ENCODE peak calls at places on chromosomes 5 and 9, in seven cellular contexts. B is GM23338, N is AG04450, C is nephron progenitor cell, W is fibroblast of lung, Y is pancreas, X is fibroblast of villous mesenchyme. F is an unnamed sample.

GRCh38 chr5:154878642-154879335 is 20.4 kb downstream of the CNOT8 start:
- DNase-seq in Y (no peak), W (peak), C (no peak), B (peak), X (no peak), N (no peak), F (peak)

GRCh38 chr5:157740211-157740610 is 3.3 kb upstream of the LSM11 start:
- DNase-seq in X (peak), W (no peak), N (no peak), B (peak), Y (no peak), C (peak), F (peak)

GRCh38 chr5:57486206-57486605 is 3.6 kb upstream of the ACTBL2 start:
- DNase-seq in C (no peak), Y (no peak), N (no peak), X (peak), W (no peak), B (no peak), F (no peak)

GRCh38 chr9:86354048-86354881 is at the start of gene TUT7:
- DNase-seq in X (peak), N (peak), B (peak), W (peak), Y (peak), C (peak), F (peak)

GRCh38 chr5:139565411-139566305 is 4.5 kb downstream of the UBE2D2 start:
- DNase-seq in Y (no peak), B (no peak), N (no peak), W (no peak), C (no peak), X (peak), F (peak)

GRCh38 chr5:165457854-165458481 is 1952.5 kb downstream of the MAT2B start:
- DNase-seq in Y (no peak), W (peak), X (peak), C (peak), B (peak), N (peak), F (peak)

GRCh38 chr9:126991170-126991569 is 76.6 kb downstream of the RALGPS1 start:
- DNase-seq in B (no peak), N (no peak), Y (no peak), W (no peak), X (no peak), C (no peak), F (no peak)

GRCh38 chr9:92242115-92242778 is 51.2 kb downstream of the IARS1 start:
- DNase-seq in N (peak), B (peak), Y (no peak), X (peak), W (peak), C (no peak), F (peak)

GRCh38 chr9:117555964-117556629 is 141.2 kb upstream of the ASTN2 start:
- DNase-seq in C (no peak), N (no peak), W (no peak), X (peak), B (peak), Y (peak), F (peak)
- TF ChIP-seq CTCF in C (no peak), N (peak), W (no peak), X (peak), B (peak), Y (peak), F (peak)

DNA sequence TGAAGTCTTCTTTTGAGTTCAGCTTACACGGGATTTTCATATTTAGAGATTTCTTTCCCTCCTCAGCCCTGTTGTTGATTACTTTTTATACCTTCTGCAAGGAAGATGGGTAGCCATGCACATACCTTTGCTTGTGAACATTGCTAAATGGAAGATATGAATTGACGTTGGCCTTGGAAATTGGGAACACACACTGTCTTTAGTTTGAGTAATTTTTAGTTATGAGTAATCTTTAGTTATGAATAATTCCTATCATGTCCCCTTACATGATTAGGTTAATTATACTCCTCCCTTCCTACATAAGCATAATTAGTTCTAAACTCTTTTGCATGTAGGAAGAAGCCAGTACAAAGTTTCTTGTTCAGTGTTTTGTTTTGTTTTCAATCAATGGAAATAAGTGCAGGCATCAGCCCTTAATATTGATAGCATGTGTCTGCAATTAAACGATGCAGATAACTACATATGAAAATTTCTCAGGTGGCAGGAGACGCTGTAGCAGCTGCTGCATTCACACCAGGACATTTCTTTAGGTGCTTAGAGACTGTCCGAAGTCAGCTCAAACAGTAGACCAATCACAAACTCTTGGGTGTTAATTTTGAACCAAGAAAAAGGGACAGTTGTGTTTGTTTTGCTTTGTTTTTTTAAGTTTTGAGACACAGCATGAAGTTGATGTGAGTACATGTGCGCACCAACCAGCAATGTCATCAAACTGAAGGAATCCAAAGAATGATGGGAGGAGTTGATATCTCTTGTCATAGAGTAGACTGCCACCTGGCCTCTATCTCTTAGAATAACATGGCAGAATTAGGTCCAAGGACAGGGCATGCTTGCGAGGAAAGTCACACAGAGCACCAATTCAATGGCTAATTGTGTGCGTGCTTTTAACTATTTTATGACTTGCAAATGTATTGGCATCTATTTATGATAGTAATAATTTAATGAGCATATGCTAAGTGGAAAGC is 51.4 kb downstream of the SMARCA2 start:
- DNase-seq in W (peak), N (no peak), B (peak), C (no peak), X (peak), Y (no peak), F (peak)
- TF ChIP-seq CTCF in W (no peak), N (no peak), B (peak), C (no peak), X (peak), Y (no peak), F (peak)

DNA sequence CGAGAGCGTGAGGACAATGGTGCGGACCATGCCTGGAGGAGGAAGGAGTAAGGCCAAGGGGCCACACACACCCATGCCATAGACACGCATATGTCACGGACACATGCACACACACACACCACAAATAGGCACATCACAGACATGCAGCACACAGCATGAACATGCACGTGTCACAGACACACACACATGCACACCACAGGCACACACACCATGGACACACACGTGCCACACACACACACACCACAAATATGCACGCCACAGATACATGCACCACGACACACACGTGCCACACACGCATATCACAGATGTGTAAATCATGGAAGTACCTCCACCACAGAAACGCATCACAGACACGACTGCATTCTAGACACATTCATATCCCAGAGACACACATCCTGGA is 16.7 kb downstream of the TERT start:
- DNase-seq in Y (no peak), B (no peak), C (no peak), X (no peak), N (no peak), W (no peak), F (no peak)
- TF ChIP-seq CTCF in Y (no peak), B (no peak), C (no peak), X (no peak), N (no peak), W (no peak), F (no peak)

GRCh38 chr5:55691265-55692105 is 20.6 kb downstream of the SLC38A9 start:
- DNase-seq in C (no peak), X (peak), Y (no peak), B (peak), N (no peak), W (peak), F (peak)
- TF ChIP-seq CTCF in C (peak), X (peak), Y (peak), B (peak), N (peak), W (peak), F (peak)

GRCh38 chr5:86879086-86879485 is 261.3 kb downstream of the COX7C start:
- DNase-seq in W (no peak), N (no peak), Y (no peak), C (no peak), B (no peak), X (no peak), F (no peak)

GRCh38 chr5:86880785-86881492 is 263.2 kb downstream of the COX7C start:
- DNase-seq in W (peak), N (peak), C (peak), B (peak), Y (no peak), X (peak), F (peak)

GRCh38 chr5:86878250-86878649 is 260.5 kb downstream of the COX7C start:
- DNase-seq in X (no peak), W (peak), C (no peak), B (no peak), N (no peak), Y (no peak), F (peak)

GRCh38 chr5:86880344-86880743 is 262.6 kb downstream of the COX7C start:
- DNase-seq in X (no peak), C (no peak), B (no peak), W (no peak), N (no peak), Y (no peak), F (no peak)

DNA sequence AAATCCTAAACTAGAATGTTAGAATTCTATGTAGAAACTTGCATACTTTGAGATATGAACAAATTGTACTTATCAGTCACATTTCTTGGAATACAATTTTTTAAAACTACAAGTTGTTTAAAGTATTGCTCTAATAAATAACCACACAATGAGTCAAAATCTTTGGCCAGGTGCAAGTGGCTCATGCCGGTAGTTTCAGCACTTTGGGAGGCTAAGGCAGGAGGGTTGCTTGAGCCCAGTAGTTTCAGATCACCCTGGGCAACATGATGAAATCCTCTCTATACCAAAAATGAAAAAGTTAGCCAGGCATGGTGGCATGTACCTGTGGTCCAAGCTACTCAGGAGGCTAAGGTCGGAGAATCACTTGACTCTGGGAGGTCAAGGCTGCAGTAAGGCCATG is 257.8 kb downstream of the COX7C start:
- DNase-seq in X (no peak), C (no peak), N (no peak), W (no peak), Y (no peak), B (no peak), F (no peak)
- TF ChIP-seq CTCF in X (no peak), C (no peak), N (no peak), W (no peak), Y (no peak), B (no peak), F (no peak)

F was measured in choroid plexus epithelial cell.